ENCODE peak calls at places on chromosomes 3 and 15, in eight cellular contexts. U is SJCRH30; H is cardiac fibroblast; S is tibial artery; F is CD8-positive, alpha-beta T cell; W is mucosa of descending colon; Q is adipocyte; M is fibroblast of mammary gland. T is an unnamed sample.

GRCh38 chr3:33315826-33316225 is 38.6 kb downstream of the FBXL2 start:
- DNase-seq in H (peak; percentile 89), F (no peak), S (no peak), M (peak; percentile 44), U (no peak), Q (peak; percentile 49), W (no peak), T (peak; percentile 80)

GRCh38 chr3:171160326-171160725 is 133.8 kb upstream of the SLC2A2 start:
- DNase-seq in S (no peak), M (peak; percentile 44), U (no peak), Q (peak; percentile 27), F (no peak), W (no peak), H (peak; percentile 62), T (no peak)

GRCh38 chr3:30811174-30811795 is 83.2 kb downstream of the GADL1 start:
- DNase-seq in M (no peak), U (no peak), F (no peak), H (no peak), W (no peak), S (no peak), Q (peak; percentile 2), T (peak; percentile 2)

GRCh38 chr15:38886315-38887163 is 321.9 kb upstream of the RASGRP1 start:
- DNase-seq in W (no peak), M (peak; percentile 93), H (peak; percentile 93), U (peak; percentile 74), S (no peak), Q (peak; percentile 89), F (no peak), T (peak; percentile 71)

GRCh38 chr3:162492446-162493081 is 996.0 kb downstream of the OTOL1 start:
- DNase-seq in F (no peak), U (peak; percentile 70), S (no peak), Q (peak; percentile 80), W (no peak), M (peak; percentile 73), H (peak; percentile 83), T (peak; percentile 67)

GRCh38 chr3:13896473-13897154 is 16.7 kb upstream of the WNT7A start:
- DNase-seq in M (peak; percentile 59), S (peak; percentile 55), W (no peak), U (peak; percentile 84), Q (peak; percentile 78), F (peak; percentile 50), H (peak; percentile 65), T (peak; percentile 51)

GRCh38 chr3:129622418-129622872 is 16.0 kb upstream of the PLXND1 start:
- DNase-seq in F (no peak), M (no peak), W (peak; percentile 52), H (no peak), S (no peak), U (no peak), Q (no peak), T (no peak)

GRCh38 chr3:187280644-187281043 is 10.9 kb downstream of the MASP1 start:
- DNase-seq in W (no peak), F (no peak), M (no peak), S (no peak), U (no peak), H (no peak), Q (no peak), T (no peak)

GRCh38 chr3:128846501-128846900 is 32.9 kb upstream of the ACAD9 start:
- DNase-seq in H (no peak), Q (no peak), U (no peak), S (no peak), F (no peak), W (no peak), M (no peak), T (no peak)

GRCh38 chr15:72474912-72475601 is 927 bp downstream of the ARIH1 start:
- DNase-seq in W (peak; percentile 91), M (peak; percentile 74), H (peak; percentile 80), F (peak; percentile 63), U (peak; percentile 79), Q (peak; percentile 80), S (peak; percentile 77), T (peak; percentile 76)

GRCh38 chr15:100771745-100772144 is 107.9 kb upstream of the ALDH1A3 start:
- DNase-seq in M (no peak), H (peak; percentile 43), S (no peak), F (no peak), U (peak; percentile 65), W (peak; percentile 46), Q (no peak), T (no peak)

GRCh38 chr15:28140062-28140461 is 40.9 kb upstream of the OCA2 start:
- DNase-seq in W (no peak), U (no peak), S (no peak), H (no peak), M (no peak), Q (no peak), F (no peak), T (no peak)
- H3K4me3 ChIP-seq in W (no peak overlapping the region), U (no peak overlapping the region), S (no peak overlapping the region), H (no peak overlapping the region), M (no peak overlapping the region), Q (no peak overlapping the region), F (no peak overlapping the region), T (no peak overlapping the region)

GRCh38 chr15:75666823-75667501 is 19.2 kb downstream of the SNX33 start:
- DNase-seq in W (no peak), M (peak; percentile 99), S (peak; percentile 90), F (no peak), H (peak; percentile 100), U (peak; percentile 89), Q (peak; percentile 95), T (peak; percentile 99)
- H3K4me3 ChIP-seq in W (no peak overlapping the region), M (no peak overlapping the region), S (no peak overlapping the region), F (no peak overlapping the region), H (peak overlapping the region; percentile 8), U (no peak overlapping the region), Q (peak overlapping the region; percentile 47), T (no peak overlapping the region)

DNA sequence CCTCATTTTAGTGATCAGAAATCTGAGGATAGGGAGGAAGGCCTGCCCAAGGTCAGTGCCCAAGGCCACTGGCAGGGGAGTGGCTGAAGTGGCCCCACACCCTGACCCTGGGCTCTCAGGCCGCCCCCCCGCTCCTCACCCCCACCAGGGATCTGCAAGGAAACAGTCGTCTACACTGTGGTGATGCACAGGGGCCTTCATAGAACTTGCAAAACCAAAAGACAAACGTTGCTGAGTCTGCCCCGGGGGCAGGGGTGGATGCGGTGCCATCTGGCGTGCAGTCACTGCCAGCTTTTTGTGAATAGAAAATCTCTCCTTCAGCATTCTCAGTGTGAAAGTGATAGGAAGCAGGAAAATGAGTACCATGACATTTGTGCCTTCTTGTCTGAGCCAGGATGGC is 41.3 kb downstream of the WHAMM start:
- DNase-seq in F (no peak), W (no peak), U (no peak), H (no peak), S (no peak), Q (peak; percentile 8), M (no peak), T (no peak)
- H3K4me3 ChIP-seq in F (no peak overlapping the region), W (no peak overlapping the region), U (no peak overlapping the region), H (no peak overlapping the region), S (no peak overlapping the region), Q (no peak overlapping the region), M (no peak overlapping the region), T (no peak overlapping the region)

GRCh38 chr15:91776104-91776503 is 77.4 kb upstream of the SLCO3A1 start:
- DNase-seq in Q (peak; percentile 1), H (no peak), M (peak; percentile 1), W (no peak), F (no peak), S (no peak), U (no peak), T (no peak)
- H3K4me3 ChIP-seq in Q (no peak overlapping the region), H (no peak overlapping the region), M (no peak overlapping the region), W (no peak overlapping the region), F (no peak overlapping the region), S (no peak overlapping the region), U (no peak overlapping the region), T (no peak overlapping the region)

DNA sequence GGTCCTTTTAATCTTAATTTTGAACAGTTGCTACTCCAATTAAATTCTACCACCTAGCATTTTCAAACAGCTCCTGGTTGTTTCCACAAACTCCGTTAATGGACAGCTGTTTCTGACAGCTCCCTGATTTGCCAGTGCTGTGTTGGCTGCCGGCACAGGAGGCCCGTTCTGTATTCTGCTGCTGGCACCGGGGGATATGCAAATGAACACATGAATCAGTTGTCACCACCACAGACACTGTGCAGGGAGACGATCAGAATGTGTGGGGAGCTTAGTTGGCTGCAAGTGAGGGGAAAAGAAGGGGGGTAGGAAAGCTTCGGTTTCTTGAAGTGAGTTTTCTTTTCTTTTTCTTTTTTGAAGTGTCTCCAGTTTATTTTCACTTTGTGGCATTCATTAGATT is 438.6 kb upstream of the ARRDC4 start:
- DNase-seq in H (peak; percentile 13), M (no peak), W (no peak), Q (no peak), S (no peak), F (no peak), U (peak; percentile 4), T (peak; percentile 12)
- H3K4me3 ChIP-seq in H (peak overlapping the region; percentile 26), M (no peak overlapping the region), W (no peak overlapping the region), Q (peak overlapping the region; percentile 76), S (no peak overlapping the region), F (no peak overlapping the region), U (no peak overlapping the region), T (peak overlapping the region; percentile 32)